ENCODE peak calls at places on chromosomes 4 and X, in six cellular contexts. P is CD8-positive, alpha-beta memory T cell; X is GM04504; R is progenitor cell of endocrine pancreas; C is EL; O is natural killer cell. U is an unnamed sample.

GRCh38 chr4:73127839-73128448 is 58.4 kb upstream of the COX18 start:
- DNase-seq in R (no peak), C (peak; percentile 3), X (no peak), P (no peak), O (no peak), U (peak; percentile 13)

GRCh38 chrX:87808576-87809243 is 291.1 kb downstream of the KLHL4 start:
- DNase-seq in X (no peak), C (no peak), O (no peak), R (no peak), P (no peak), U (no peak)

GRCh38 chr4:113975578-113975977 is 3.9 kb downstream of the ARSJ start:
- DNase-seq in X (no peak), O (no peak), C (no peak), P (no peak), R (no peak), U (no peak)

GRCh38 chr4:151912626-151913025 is 151.8 kb upstream of the GATB start:
- DNase-seq in X (no peak), O (no peak), P (no peak), C (no peak), R (no peak), U (no peak)

GRCh38 chr4:10074767-10075105 is 41.9 kb downstream of the WDR1 start:
- DNase-seq in X (no peak), P (no peak), R (no peak), O (no peak), C (peak; percentile 64), U (peak; percentile 58)

GRCh38 chr4:123088521-123088920 is 166.1 kb upstream of the NUDT6 start:
- DNase-seq in X (no peak), C (no peak), O (no peak), P (no peak), R (no peak), U (no peak)

GRCh38 chr4:37268311-37268710 is 23.8 kb downstream of the NWD2 start:
- DNase-seq in C (no peak), R (no peak), O (no peak), X (no peak), P (no peak), U (no peak)

GRCh38 chr4:140130677-140131076 is 23.3 kb downstream of the MAML3 start:
- DNase-seq in R (no peak), C (peak; percentile 74), X (no peak), O (no peak), P (no peak), U (peak; percentile 81)

GRCh38 chr4:25161599-25161960 is 1.3 kb upstream of the SEPSECS start:
- DNase-seq in R (no peak), P (no peak), X (no peak), C (peak; percentile 41), O (no peak), U (peak; percentile 38)

GRCh38 chr4:74032064-74032463 is 6.4 kb downstream of the CXCL3 start:
- DNase-seq in C (peak; percentile 45), X (no peak), O (no peak), P (no peak), R (no peak), U (no peak)

GRCh38 chr4:52260507-52261302 is 209.6 kb downstream of the SPATA18 start:
- DNase-seq in P (no peak), R (no peak), X (no peak), C (no peak), O (no peak), U (no peak)

GRCh38 chrX:133776072-133776471 is 209.3 kb downstream of the GPC3 start:
- DNase-seq in O (no peak), C (peak; percentile 0), X (no peak), R (no peak), P (no peak), U (no peak)

GRCh38 chr4:23900636-23901035 is 10.8 kb upstream of the PPARGC1A start:
- DNase-seq in O (no peak), R (no peak), C (no peak), P (no peak), X (no peak), U (no peak)

GRCh38 chrX:69155786-69156520 is 9.3 kb downstream of the PJA1 start:
- DNase-seq in O (no peak), C (no peak), P (no peak), R (no peak), X (no peak), U (no peak)

GRCh38 chrX:110944793-110945466 is 149.3 kb upstream of the CHRDL1 start:
- DNase-seq in X (no peak), P (no peak), R (peak; percentile 11), O (no peak), C (no peak), U (no peak)

GRCh38 chrX:131316260-131316659 is 27.2 kb upstream of the IGSF1 start:
- DNase-seq in C (no peak), R (no peak), O (no peak), X (no peak), P (no peak), U (no peak)

GRCh38 chr4:123977623-123978022 is 581.0 kb downstream of the SPRY1 start:
- DNase-seq in O (no peak), P (no peak), X (no peak), C (no peak), R (no peak), U (no peak)

GRCh38 chr4:165359501-165359900 is 19.3 kb upstream of the CPE start:
- DNase-seq in P (no peak), C (no peak), X (no peak), R (no peak), O (no peak), U (no peak)

GRCh38 chr4:105107105-105107856 is 39.4 kb upstream of the TET2 start:
- DNase-seq in X (no peak), O (no peak), P (no peak), R (no peak), C (no peak), U (no peak)

GRCh38 chrX:13256562-13256961 is 63.3 kb downstream of the ATXN3L start:
- DNase-seq in X (no peak), O (no peak), P (no peak), C (no peak), R (no peak), U (no peak)

U was measured in HFFc6.